ENCODE peak calls at places on chromosomes 5 and 9, in six cellular contexts. O is CD8-positive, alpha-beta T cell; C is tibial artery; V is CD8-positive, alpha-beta memory T cell; D is PC-3; T is BE2C. Q is an unnamed sample.

GRCh38 chr5:168471785-168472184 is 14.5 kb upstream of the RARS1 start:
- DNase-seq in O (no peak), T (no peak), V (no peak), C (no peak), D (no peak), Q (no peak)

GRCh38 chr5:26802944-26803343 is 235.4 kb downstream of the CDH9 start:
- DNase-seq in V (no peak), D (no peak), T (no peak), C (no peak), O (no peak), Q (no peak)

GRCh38 chr9:110029422-110029814 is 178.5 kb downstream of the C9orf152 start:
- DNase-seq in T (no peak), C (peak; percentile 71), D (peak; percentile 46), O (no peak), V (no peak), Q (no peak)

GRCh38 chr5:79992891-79993290 is 1.8 kb upstream of the MTX3 start:
- DNase-seq in V (no peak), D (no peak), C (no peak), T (no peak), O (no peak), Q (no peak)

GRCh38 chr5:139391570-139392323 is 2.0 kb upstream of the MZB1 start:
- DNase-seq in T (no peak), V (no peak), C (no peak), O (no peak), D (peak; percentile 92), Q (peak; percentile 84)

GRCh38 chr9:133619791-133620190 is 10.6 kb upstream of the FAM163B start:
- DNase-seq in D (no peak), O (peak; percentile 45), V (peak; percentile 52), T (no peak), C (no peak), Q (peak; percentile 62)

GRCh38 chr5:170479484-170479883 is 24.3 kb upstream of the KCNIP1 start:
- DNase-seq in O (no peak), V (no peak), T (no peak), C (no peak), D (peak; percentile 55), Q (no peak)

GRCh38 chr5:34486160-34486765 is 169.9 kb upstream of the RAI14 start:
- DNase-seq in C (peak; percentile 89), D (peak; percentile 94), O (peak; percentile 41), V (peak; percentile 21), T (peak; percentile 78), Q (peak; percentile 89)

GRCh38 chr5:36728697-36729543 is 122.5 kb downstream of the SLC1A3 start:
- DNase-seq in O (no peak), V (peak; percentile 18), T (no peak), C (no peak), D (peak; percentile 86), Q (peak; percentile 91)

GRCh38 chr9:3027260-3027659 is 183.4 kb upstream of the PUM3 start:
- DNase-seq in V (no peak), D (no peak), C (no peak), O (no peak), T (no peak), Q (no peak)

GRCh38 chr5:123209163-123210013 is 120.3 kb downstream of the PRDM6 start:
- DNase-seq in D (peak; percentile 62), V (no peak), T (no peak), O (no peak), C (no peak), Q (no peak)

GRCh38 chr5:127785098-127785927 is 82.1 kb downstream of the CCDC192 start:
- DNase-seq in V (peak; percentile 62), D (peak; percentile 95), C (no peak), O (no peak), T (no peak), Q (peak; percentile 55)

GRCh38 chr5:43802119-43802518 is 199.1 kb downstream of the NNT start:
- DNase-seq in D (no peak), C (no peak), T (no peak), O (no peak), V (no peak), Q (no peak)

GRCh38 chr5:51138164-51138563 is 245.1 kb upstream of the ISL1 start:
- DNase-seq in O (no peak), C (no peak), T (no peak), V (no peak), D (no peak), Q (no peak)

GRCh38 chr5:134082264-134082992 is 32.1 kb upstream of the TCF7 start:
- DNase-seq in D (no peak), C (no peak), T (no peak), O (no peak), V (no peak), Q (no peak)

GRCh38 chr9:13033959-13034695 is 245.4 kb downstream of the MPDZ start:
- DNase-seq in V (no peak), T (peak; percentile 75), D (peak; percentile 84), C (peak; percentile 76), O (no peak), Q (peak; percentile 83)

GRCh38 chr5:179974946-179975712 is 67.4 kb upstream of the TBC1D9B start:
- DNase-seq in C (no peak), D (peak; percentile 33), O (no peak), V (peak; percentile 1), T (peak; percentile 71), Q (peak; percentile 94)

GRCh38 chr9:78963911-78964310 is 607.9 kb upstream of the TLE4 start:
- DNase-seq in C (no peak), D (no peak), O (no peak), T (no peak), V (no peak), Q (no peak)

GRCh38 chr5:6583049-6583880 is 49.6 kb downstream of the NSUN2 start:
- DNase-seq in O (no peak), D (no peak), T (peak; percentile 60), C (no peak), V (no peak), Q (no peak)

GRCh38 chr5:165525268-165525667 is 2019.8 kb downstream of the MAT2B start:
- DNase-seq in D (peak; percentile 2), V (no peak), T (no peak), O (no peak), C (no peak), Q (no peak)

GRCh38 chr9:97487107-97487506 is 14.4 kb upstream of the TMOD1 start:
- DNase-seq in D (peak; percentile 66), T (no peak), O (no peak), V (no peak), C (no peak), Q (no peak)

GRCh38 chr9:126956929-126957686 is 42.5 kb downstream of the RALGPS1 start:
- DNase-seq in C (no peak), D (peak; percentile 57), T (no peak), V (no peak), O (no peak), Q (no peak)

GRCh38 chr9:551986-552930 is 289.2 kb upstream of the DMRT1 start:
- DNase-seq in O (no peak), T (no peak), V (no peak), D (no peak), C (no peak), Q (no peak)

GRCh38 chr9:125544988-125545651 is 161.9 kb downstream of the MAPKAP1 start:
- DNase-seq in T (no peak), O (no peak), V (no peak), C (peak; percentile 83), D (peak; percentile 4), Q (no peak)

GRCh38 chr5:95102080-95102479 is 182.8 kb downstream of the MCTP1 start:
- DNase-seq in D (no peak), C (no peak), V (no peak), T (no peak), O (no peak), Q (no peak)

GRCh38 chr9:123420560-123421210 is 64.7 kb downstream of the CRB2 start:
- DNase-seq in C (peak; percentile 46), V (no peak), O (no peak), T (no peak), D (no peak), Q (no peak)

GRCh38 chr9:126276056-126276728 is 50.4 kb upstream of the MVB12B start:
- DNase-seq in C (no peak), V (no peak), D (no peak), T (peak; percentile 79), O (no peak), Q (no peak)

GRCh38 chr5:1656271-1656975 is 132.7 kb upstream of the LPCAT1 start:
- DNase-seq in T (no peak), O (no peak), V (no peak), C (peak; percentile 28), D (no peak), Q (no peak)

GRCh38 chr5:69450116-69450515 is 35.2 kb downstream of the MARVELD2 start:
- DNase-seq in T (no peak), V (no peak), C (no peak), D (peak; percentile 96), O (no peak), Q (no peak)

DNA sequence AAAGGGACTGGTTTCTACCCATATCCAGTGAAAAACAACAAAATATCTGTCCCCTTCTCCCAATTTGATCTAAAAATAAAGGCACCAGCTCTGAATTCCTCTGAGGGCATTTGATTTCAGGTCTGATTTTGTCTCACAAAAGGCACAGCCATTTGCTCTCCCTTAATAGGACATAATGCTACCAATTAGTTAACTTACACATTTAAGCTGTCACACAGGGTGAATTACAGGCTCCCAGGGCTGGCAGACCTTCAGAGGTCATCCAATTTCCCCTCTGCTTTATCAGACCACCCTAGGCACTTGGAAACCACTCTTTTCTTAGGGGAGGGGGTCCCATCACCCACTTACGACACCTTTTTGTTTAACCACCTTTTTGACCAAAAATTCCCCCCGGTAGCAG is 319.9 kb downstream of the SPOCK1 start:
- DNase-seq in T (no peak), C (no peak), O (no peak), V (no peak), D (no peak), Q (no peak)
- H3K4me1 ChIP-seq in T (no peaks in the 10 kb centered on the region), C (no peaks in the 10 kb centered on the region), O (no peaks in the 10 kb centered on the region), V (no peaks in the 10 kb centered on the region), D (no peaks in the 10 kb centered on the region), Q (peaks cover 6% of the 10 kb centered on the region)

DNA sequence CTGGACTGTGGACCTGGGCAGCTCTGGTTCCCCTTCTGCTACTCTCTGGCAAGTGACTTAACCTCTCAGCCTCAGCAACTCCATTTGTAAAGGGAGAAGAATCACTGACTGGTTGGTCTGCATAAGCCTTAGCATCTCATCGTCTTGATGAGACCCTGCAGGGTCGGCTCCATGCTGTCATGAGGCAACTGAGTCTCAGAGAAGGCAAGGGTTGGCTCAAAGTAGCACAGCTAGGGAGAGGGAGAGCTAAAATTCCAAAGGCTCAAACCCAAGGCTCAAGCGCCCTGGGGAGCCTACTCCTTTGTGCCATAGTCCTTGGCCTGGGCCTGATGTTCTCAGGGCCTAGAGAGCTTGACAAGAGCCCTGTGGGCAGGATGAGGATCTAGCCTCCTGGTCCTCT is 4.5 kb downstream of the FGFR4 start:
- DNase-seq in T (no peak), D (no peak), V (no peak), O (no peak), C (no peak), Q (no peak)
- H3K4me1 ChIP-seq in T (peaks cover 6% of the 10 kb centered on the region), D (peaks cover 8% of the 10 kb centered on the region), V (peaks cover 8% of the 10 kb centered on the region), O (peaks cover 10% of the 10 kb centered on the region), C (peaks cover 17% of the 10 kb centered on the region), Q (peaks cover 10% of the 10 kb centered on the region)

GRCh38 chr5:68270576-68270975 is 55.0 kb downstream of the PIK3R1 start:
- DNase-seq in D (no peak), V (no peak), T (no peak), O (no peak), C (no peak), Q (no peak)
- H3K4me1 ChIP-seq in D (no peaks in the 10 kb centered on the region), V (peaks cover 92% of the 10 kb centered on the region), T (peaks cover 41% of the 10 kb centered on the region), O (peaks cover 73% of the 10 kb centered on the region), C (peaks cover 85% of the 10 kb centered on the region), Q (peaks cover 40% of the 10 kb centered on the region)

DNA sequence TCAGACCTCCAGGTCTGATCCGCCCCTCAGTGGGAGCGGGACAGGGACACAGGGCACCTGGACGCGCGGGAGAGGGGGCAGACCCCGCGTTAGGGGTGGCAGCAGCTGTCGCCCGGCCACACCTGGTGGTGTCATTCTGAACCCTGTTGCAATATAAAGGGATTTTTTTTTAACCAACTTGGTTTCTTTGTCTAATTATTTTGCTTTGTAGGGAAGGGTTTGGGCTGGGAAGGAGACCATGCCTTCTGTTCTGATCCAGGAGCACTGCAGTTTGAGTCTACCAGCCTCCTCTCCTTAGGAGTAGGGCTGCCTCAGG is 10.9 kb upstream of the ASS1 start:
- DNase-seq in T (no peak), O (no peak), V (no peak), D (no peak), C (no peak), Q (no peak)
- H3K4me1 ChIP-seq in T (peaks cover 12% of the 10 kb centered on the region), O (no peaks in the 10 kb centered on the region), V (no peaks in the 10 kb centered on the region), D (peaks cover 5% of the 10 kb centered on the region), C (peaks cover 13% of the 10 kb centered on the region), Q (no peaks in the 10 kb centered on the region)

Q was measured in Karpas-422.